ENCODE peak calls at places on chromosome 21, in nine cellular contexts. V, K, O, L, G, R, E, Y and N are unnamed samples.

GRCh38 chr21:28669331-28669730 is 323.3 kb downstream of the LTN1 start:
- DNase-seq in G (peak; percentile 2), K (no peak), O (no peak), V (no peak), R (no peak), Y (no peak), L (no peak), E (no peak), N (no peak)

GRCh38 chr21:44485254-44485793 is 30.0 kb downstream of the LRRC3 start:
- DNase-seq in O (no peak), V (peak; percentile 65), K (no peak), Y (no peak), G (no peak), L (no peak), R (no peak), E (no peak), N (peak; percentile 47)

GRCh38 chr21:26391166-26391565 is 181.9 kb downstream of the CYYR1 start:
- DNase-seq in L (no peak), V (no peak), O (no peak), E (no peak), K (no peak), R (no peak), Y (no peak), G (no peak), N (no peak)

GRCh38 chr21:34844033-34844923 is 175.5 kb downstream of the CLIC6 start:
- DNase-seq in R (peak; percentile 29), Y (no peak), L (peak; percentile 64), E (no peak), O (no peak), V (no peak), K (peak; percentile 56), G (no peak), N (no peak)

GRCh38 chr21:28160378-28160777 is 832.3 kb downstream of the LTN1 start:
- DNase-seq in G (no peak), E (no peak), V (no peak), O (no peak), K (no peak), L (no peak), Y (no peak), R (no peak), N (no peak)

GRCh38 chr21:44486302-44486701 is 31.0 kb downstream of the LRRC3 start:
- DNase-seq in O (no peak), K (no peak), E (no peak), G (no peak), L (no peak), Y (no peak), V (no peak), R (no peak), N (no peak)

GRCh38 chr21:14376854-14377253 is 6.1 kb downstream of the HSPA13 start:
- DNase-seq in R (no peak), K (no peak), Y (no peak), V (no peak), L (no peak), G (peak; percentile 6), O (no peak), E (no peak), N (no peak)

GRCh38 chr21:39456665-39457064 is 4.9 kb downstream of the SH3BGR start:
- DNase-seq in G (peak; percentile 11), Y (no peak), E (no peak), R (no peak), V (no peak), L (no peak), K (no peak), O (no peak), N (no peak)

GRCh38 chr21:25837545-25838263 is 102.9 kb downstream of the GABPA start:
- DNase-seq in V (no peak), O (no peak), E (no peak), R (no peak), Y (no peak), K (no peak), L (no peak), G (no peak), N (no peak)

GRCh38 chr21:26079376-26079775 is 91.2 kb downstream of the APP start:
- DNase-seq in V (no peak), L (no peak), R (no peak), E (no peak), Y (no peak), G (no peak), K (no peak), O (no peak), N (no peak)

GRCh38 chr21:41316641-41317392 is at the start of gene FAM3B:
- DNase-seq in E (peak; percentile 78), K (no peak), G (no peak), O (no peak), V (no peak), R (no peak), L (no peak), Y (no peak), N (no peak)

GRCh38 chr21:34018185-34018584 is 55.2 kb upstream of the MRPS6 start:
- DNase-seq in E (no peak), K (no peak), V (no peak), Y (no peak), L (no peak), O (no peak), G (no peak), R (peak; percentile 74), N (no peak)

GRCh38 chr21:34722684-34723300 is 54.0 kb downstream of the CLIC6 start:
- DNase-seq in K (peak; percentile 58), O (peak; percentile 36), R (no peak), L (no peak), Y (no peak), V (peak; percentile 6), G (no peak), E (no peak), N (no peak)

GRCh38 chr21:39667353-39667891 is 54.7 kb downstream of the B3GALT5 start:
- DNase-seq in V (no peak), L (no peak), Y (no peak), R (no peak), K (no peak), G (no peak), O (no peak), E (no peak), N (no peak)

GRCh38 chr21:42973309-42973990 is 912 bp upstream of the PKNOX1 start:
- DNase-seq in E (peak; percentile 67), K (no peak), R (no peak), V (no peak), O (no peak), G (no peak), L (no peak), Y (peak; percentile 65), N (peak; percentile 73)

GRCh38 chr21:42973991-42974831 is at the start of gene PKNOX1:
- DNase-seq in R (peak; percentile 100), Y (peak; percentile 100), K (peak; percentile 100), G (peak; percentile 98), L (peak; percentile 97), V (peak; percentile 98), O (peak; percentile 99), E (peak; percentile 100), N (peak; percentile 90)

GRCh38 chr21:42970946-42971653 is 3.3 kb upstream of the PKNOX1 start:
- DNase-seq in G (no peak), V (no peak), Y (no peak), K (no peak), L (no peak), O (no peak), R (no peak), E (peak; percentile 18), N (no peak)

GRCh38 chr21:42969193-42969600 is 5.2 kb upstream of the PKNOX1 start:
- DNase-seq in Y (no peak), R (no peak), E (no peak), G (no peak), V (no peak), L (no peak), O (no peak), K (no peak), N (no peak)

GRCh38 chr21:42971897-42972275 is 2.5 kb upstream of the PKNOX1 start:
- DNase-seq in G (no peak), K (no peak), L (no peak), Y (peak; percentile 54), R (no peak), O (no peak), E (peak; percentile 61), V (no peak), N (no peak)
- TF ChIP-seq CTCF in G (no peak), K (no peak), L (no peak), Y (no peak), R (no peak), O (no peak), E (no peak), V (no peak), N (no peak)

DNA sequence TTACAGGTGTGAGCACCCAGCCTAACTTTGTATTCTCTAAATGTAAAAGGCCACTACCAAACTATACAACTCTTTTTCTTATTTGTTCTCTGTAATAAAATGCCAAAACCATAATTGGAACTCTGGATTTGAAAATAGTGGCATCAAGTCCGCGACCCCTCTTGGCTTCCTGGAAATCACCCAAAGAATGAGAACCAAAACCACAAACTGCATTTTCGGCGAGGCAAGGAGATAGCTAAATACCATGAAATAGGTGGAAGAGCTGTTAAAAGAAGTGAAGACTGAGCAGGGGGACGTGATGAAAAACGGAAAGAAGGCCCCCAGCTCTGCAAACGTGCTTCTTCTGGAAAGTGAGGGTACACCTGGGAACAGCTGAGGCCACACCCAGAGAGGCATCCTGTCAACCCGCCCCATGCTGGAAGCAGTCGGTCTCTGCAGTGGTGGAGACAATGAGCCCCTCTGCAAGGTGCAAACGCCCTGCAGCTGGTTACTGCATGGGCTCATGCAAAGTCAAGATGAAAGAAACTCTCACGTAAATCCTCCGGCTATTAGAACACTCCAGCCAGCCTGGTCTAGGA is 22.5 kb downstream of the VPS26C start:
- DNase-seq in R (no peak), E (no peak), V (no peak), G (no peak), Y (no peak), O (peak; percentile 79), K (no peak), L (no peak), N (no peak)
- TF ChIP-seq CTCF in R (no peak), E (no peak), V (no peak), G (no peak), Y (no peak), O (no peak), K (no peak), L (no peak), N (no peak)

DNA sequence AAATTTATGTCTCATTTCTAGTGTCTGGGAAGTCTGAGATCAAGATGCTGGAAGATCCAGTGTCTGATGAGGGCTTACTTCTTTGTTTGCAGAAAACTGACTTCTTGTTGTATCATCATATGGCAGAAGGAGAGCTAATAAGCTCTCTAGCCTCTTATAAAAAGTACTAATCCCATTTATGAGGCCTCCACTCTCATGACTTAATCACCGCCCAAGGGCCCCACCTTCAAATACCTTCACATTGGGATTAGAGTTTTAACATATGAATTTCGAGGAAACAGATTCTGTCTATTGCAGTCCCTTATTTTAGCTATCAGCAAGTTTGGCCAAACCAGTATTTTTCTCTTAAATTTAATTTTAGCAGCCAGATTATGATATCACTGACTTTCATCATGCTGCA is 150.2 kb upstream of the TMPRSS15 start:
- DNase-seq in O (no peak), L (no peak), Y (no peak), R (no peak), E (no peak), K (no peak), G (no peak), V (no peak), N (no peak)
- TF ChIP-seq CTCF in O (no peak), L (no peak), Y (no peak), R (no peak), E (no peak), K (no peak), G (no peak), V (no peak), N (no peak)

DNA sequence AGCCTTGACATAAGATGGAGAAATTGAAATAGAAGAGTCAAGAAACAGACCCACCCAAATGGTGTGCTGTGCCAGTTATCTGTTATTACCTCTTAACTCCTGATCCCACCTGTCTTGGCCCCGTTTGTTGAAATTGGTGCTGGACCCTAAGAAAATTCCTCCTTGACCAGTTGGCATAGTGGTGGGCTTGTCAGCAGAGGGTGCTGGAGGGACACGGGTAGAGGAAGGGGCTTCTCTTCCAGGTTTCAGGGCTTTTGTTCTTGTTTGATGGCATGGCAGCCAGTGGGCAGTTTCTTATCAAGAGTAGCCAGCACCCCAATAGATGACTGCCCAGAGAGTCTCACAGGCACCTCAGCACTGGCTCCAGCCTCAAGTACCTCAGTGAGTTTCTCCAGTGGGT is 51.6 kb downstream of the PCBP3 start:
- DNase-seq in Y (no peak), E (no peak), R (no peak), G (peak; percentile 12), K (no peak), L (no peak), O (no peak), V (no peak), N (no peak)
- TF ChIP-seq CTCF in Y (no peak), E (no peak), R (no peak), G (no peak), K (no peak), L (no peak), O (peak; percentile 20), V (peak; percentile 27), N (peak; percentile 61)